ENCODE peak calls at places on chromosomes 5 and 9, in seven cellular contexts. N is fibroblast of mammary gland, U is cardiac fibroblast, F is neural progenitor cell, Y is body of pancreas, C is fibroblast of pulmonary artery, B is HFF-Myc. D is an unnamed sample.

GRCh38 chr5:57845025-57845424 is 362.4 kb upstream of the ACTBL2 start:
- DNase-seq in F (no peak), C (peak; percentile 13), Y (no peak), N (no peak), U (peak; percentile 46), B (no peak), D (no peak)

GRCh38 chr5:158725223-158725825 is 374.4 kb downstream of the EBF1 start:
- DNase-seq in Y (no peak), N (peak; percentile 53), U (no peak), C (no peak), B (peak; percentile 30), F (no peak), D (no peak)

GRCh38 chr9:129166962-129167557 is 11.0 kb downstream of the IER5L start:
- DNase-seq in B (no peak), C (peak; percentile 73), U (peak; percentile 77), F (no peak), N (peak; percentile 75), Y (peak; percentile 92), D (no peak)

GRCh38 chr9:34123682-34124081 is 2.8 kb downstream of the DCAF12 start:
- DNase-seq in F (no peak), C (no peak), N (no peak), Y (no peak), B (no peak), U (no peak), D (no peak)

GRCh38 chr5:134124289-134125194 is 10.1 kb downstream of the TCF7 start:
- DNase-seq in B (peak; percentile 52), U (peak; percentile 91), C (no peak), F (no peak), N (peak; percentile 95), Y (no peak), D (no peak)

GRCh38 chr5:112636288-112636731 is 101.4 kb upstream of the APC start:
- DNase-seq in F (no peak), N (no peak), B (no peak), U (no peak), C (no peak), Y (no peak), D (no peak)

GRCh38 chr5:103208460-103208859 is 50.1 kb upstream of the MACIR start:
- DNase-seq in C (peak; percentile 50), U (peak; percentile 69), B (no peak), N (no peak), Y (no peak), F (no peak), D (no peak)

GRCh38 chr5:73796164-73797141 is 170.5 kb downstream of the ARHGEF28 start:
- DNase-seq in F (no peak), Y (peak; percentile 45), C (peak; percentile 99), N (peak; percentile 97), U (peak; percentile 99), B (peak; percentile 86), D (no peak)

GRCh38 chr5:113122053-113122452 is 145.5 kb downstream of the DCP2 start:
- DNase-seq in U (peak; percentile 91), C (peak; percentile 93), B (no peak), Y (no peak), F (no peak), N (peak; percentile 99), D (no peak)

GRCh38 chr5:107875834-107876233 is 205.1 kb upstream of the EFNA5 start:
- DNase-seq in N (peak; percentile 38), F (no peak), C (peak; percentile 5), Y (no peak), B (no peak), U (peak; percentile 49), D (no peak)

GRCh38 chr9:90914196-90914595 is 112.6 kb downstream of the SYK start:
- DNase-seq in C (no peak), U (no peak), N (no peak), F (no peak), B (no peak), Y (no peak), D (no peak)

GRCh38 chr9:127808347-127809001 is 5.8 kb downstream of the FPGS start:
- DNase-seq in Y (no peak), C (no peak), F (no peak), B (no peak), U (no peak), N (no peak), D (no peak)

GRCh38 chr5:619444-619843 is 7.3 kb downstream of the CEP72 start:
- DNase-seq in U (no peak), Y (no peak), F (no peak), C (no peak), N (no peak), B (no peak), D (peak; percentile 40)

GRCh38 chr9:84778537-84778936 is 109.0 kb downstream of the NTRK2 start:
- DNase-seq in F (no peak), N (no peak), B (no peak), C (no peak), Y (no peak), U (no peak), D (no peak)

GRCh38 chr9:84780385-84780784 is 110.9 kb downstream of the NTRK2 start:
- DNase-seq in C (no peak), F (no peak), U (no peak), Y (no peak), N (no peak), B (no peak), D (no peak)

GRCh38 chr9:84782228-84782866 is 112.8 kb downstream of the NTRK2 start:
- DNase-seq in F (no peak), C (peak; percentile 44), N (peak; percentile 9), U (peak; percentile 13), B (no peak), Y (no peak), D (no peak)

GRCh38 chr9:84779892-84780291 is 110.4 kb downstream of the NTRK2 start:
- DNase-seq in U (no peak), N (peak; percentile 8), Y (no peak), C (no peak), B (peak; percentile 33), F (no peak), D (no peak)

GRCh38 chr9:84781431-84781830 is 111.9 kb downstream of the NTRK2 start:
- DNase-seq in B (no peak), F (peak; percentile 38), Y (no peak), C (peak; percentile 11), N (peak; percentile 2), U (peak; percentile 26), D (no peak)
- TF ChIP-seq CTCF in B (peak; percentile 39), F (peak; percentile 65), Y (peak; percentile 16), C (peak; percentile 36), N (peak; percentile 27), U (peak; percentile 38), D (peak; percentile 70)

DNA sequence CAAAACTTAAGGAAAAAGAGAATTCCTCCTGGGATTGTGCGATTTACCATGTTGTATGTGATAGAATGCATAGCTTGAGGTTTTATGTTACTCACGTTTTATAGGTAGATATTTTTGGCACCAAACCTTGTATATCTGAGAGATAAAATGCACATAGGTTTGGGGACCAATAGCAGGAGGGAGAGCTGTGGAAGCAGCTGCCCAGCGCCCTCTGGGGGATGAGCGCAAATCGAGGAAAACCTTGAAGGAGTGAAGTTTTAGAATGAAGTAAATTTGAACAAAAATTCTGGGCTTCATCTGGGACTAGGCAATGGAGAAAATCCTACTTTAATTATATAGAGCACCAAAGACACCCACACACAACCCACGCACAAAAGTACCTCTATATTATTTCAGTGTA is 197.0 kb downstream of the ADCY2 start:
- DNase-seq in C (no peak), B (no peak), U (no peak), F (peak; percentile 39), N (no peak), Y (peak; percentile 16), D (no peak)
- TF ChIP-seq CTCF in C (no peak), B (peak; percentile 25), U (no peak), F (peak; percentile 74), N (peak; percentile 22), Y (no peak), D (peak; percentile 69)

DNA sequence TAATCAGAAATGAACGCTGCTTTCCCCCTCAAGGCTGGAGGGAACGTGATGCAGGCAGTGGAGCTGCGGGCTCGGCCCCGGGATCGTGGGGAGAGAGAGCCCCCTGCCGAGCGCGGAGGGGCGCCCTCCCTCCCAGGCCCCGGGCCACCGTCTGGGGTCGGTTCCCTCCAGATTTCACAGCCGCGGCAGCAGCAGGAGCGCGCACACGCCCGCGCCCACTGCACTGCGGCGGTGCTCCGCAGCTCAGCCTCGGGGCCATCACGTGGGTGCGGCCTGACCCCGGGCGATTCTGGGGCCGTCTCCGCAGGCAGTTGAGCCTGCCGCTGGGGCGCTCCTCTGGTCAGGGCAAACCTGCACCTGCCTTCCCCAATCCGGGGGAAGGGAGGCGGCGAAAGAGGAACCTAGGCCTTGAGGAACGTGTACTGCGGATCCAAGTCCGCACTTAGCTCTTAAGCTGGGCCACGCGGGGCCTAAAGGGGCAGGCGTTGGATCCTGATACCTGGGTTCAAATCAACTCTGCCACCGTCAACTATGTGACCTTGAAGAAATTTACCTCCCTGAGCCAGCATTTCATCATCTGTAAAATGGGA is 9.4 kb upstream of the DELE1 start:
- DNase-seq in Y (peak; percentile 33), B (no peak), C (peak; percentile 2), N (no peak), F (peak; percentile 78), U (no peak), D (no peak)
- TF ChIP-seq CTCF in Y (no peak), B (peak; percentile 32), C (peak; percentile 11), N (no peak), F (peak; percentile 37), U (peak; percentile 29), D (peak; percentile 62)

GRCh38 chr5:135553688-135554462 is 18.1 kb upstream of the NEUROG1 start:
- DNase-seq in F (peak; percentile 65), C (peak; percentile 14), U (peak; percentile 9), Y (peak; percentile 26), N (peak; percentile 40), B (no peak), D (no peak)
- TF ChIP-seq CTCF in F (peak; percentile 66), C (peak; percentile 29), U (peak; percentile 24), Y (peak; percentile 17), N (peak; percentile 49), B (peak; percentile 41), D (peak; percentile 56)

GRCh38 chr5:115169392-115170127 is at the start of gene TRIM36:
- DNase-seq in C (peak; percentile 89), N (peak; percentile 86), Y (peak; percentile 97), U (peak; percentile 89), F (peak; percentile 97), B (peak; percentile 67), D (peak; percentile 97)
- TF ChIP-seq CTCF in C (no peak), N (peak; percentile 3), Y (peak; percentile 26), U (no peak), F (peak; percentile 24), B (peak; percentile 5), D (no peak)